ENCODE peak calls at places on chromosomes 1 and 21, in ten cellular contexts. X is lower lobe of right lung, S is brain microvascular endothelial cell, K is AG04449, O is testis, E is fibroblast of lung, L is upper lobe of right lung, P is GM23338, Z is body of pancreas, N is heart left ventricle. H is an unnamed sample.

GRCh38 chr1:234277161-234277868 is 95.9 kb upstream of the COA6 start:
- DNase-seq in X (no peak), S (no peak), K (no peak), O (no peak), E (no peak), L (no peak), P (no peak), Z (no peak), N (no peak), H (no peak)

GRCh38 chr21:34558166-34558565 is 46.2 kb upstream of the KCNE1 start:
- DNase-seq in X (no peak), S (no peak), K (no peak), O (no peak), E (no peak), L (no peak), P (no peak), Z (no peak), N (no peak), H (no peak)

GRCh38 chr1:156804026-156804425 is 12.6 kb downstream of the SH2D2A start:
- DNase-seq in X (no peak), S (no peak), K (no peak), O (no peak), E (no peak), L (no peak), P (no peak), Z (no peak), N (no peak), H (no peak)

GRCh38 chr1:14413809-14414208 is 184.7 kb upstream of the KAZN start:
- DNase-seq in X (no peak), S (no peak), K (peak; percentile 14), O (no peak), E (peak; percentile 16), L (no peak), P (no peak), Z (no peak), N (no peak), H (no peak)

GRCh38 chr21:28636988-28637691 is 355.5 kb downstream of the LTN1 start:
- DNase-seq in X (no peak), S (peak; percentile 93), K (peak; percentile 88), O (no peak), E (peak; percentile 79), L (no peak), P (no peak), Z (no peak), N (no peak), H (no peak)

GRCh38 chr1:164765993-164766720 is 207.2 kb downstream of the PBX1 start:
- DNase-seq in X (no peak), S (no peak), K (no peak), O (no peak), E (peak; percentile 61), L (no peak), P (no peak), Z (no peak), N (no peak), H (no peak)

GRCh38 chr1:2466834-2467554 is 9.1 kb upstream of the PLCH2 start:
- DNase-seq in X (no peak), S (no peak), K (no peak), O (no peak), E (no peak), L (no peak), P (peak; percentile 75), Z (no peak), N (no peak), H (peak; percentile 10)

GRCh38 chr1:234709473-234710279 is 99.7 kb upstream of the IRF2BP2 start:
- DNase-seq in X (peak; percentile 90), S (no peak), K (no peak), O (peak; percentile 11), E (no peak), L (peak; percentile 88), P (no peak), Z (no peak), N (peak; percentile 78), H (no peak)

GRCh38 chr1:20732071-20732587 is 374 bp downstream of the SH2D5 start:
- DNase-seq in X (no peak), S (peak; percentile 19), K (no peak), O (peak; percentile 54), E (peak; percentile 51), L (peak; percentile 78), P (peak; percentile 92), Z (peak; percentile 40), N (peak; percentile 60), H (no peak)

GRCh38 chr1:153616144-153616884 is at the start of gene S100A14:
- DNase-seq in X (peak; percentile 87), S (no peak), K (no peak), O (no peak), E (no peak), L (peak; percentile 92), P (no peak), Z (peak; percentile 72), N (peak; percentile 55), H (no peak)
- H3K4me3 ChIP-seq in X (peak within 1 kb of the TSS; percentile 29), S (no peak within 1 kb of the TSS), K (no peak within 1 kb of the TSS), O (no peak within 1 kb of the TSS), E (no peak within 1 kb of the TSS), L (peak within 1 kb of the TSS; percentile 37), P (no peak within 1 kb of the TSS), Z (no peak within 1 kb of the TSS), N (no peak within 1 kb of the TSS), H (no peak within 1 kb of the TSS)

GRCh38 chr1:168321945-168322344 is 41.3 kb downstream of the TBX19 start:
- DNase-seq in X (no peak), S (peak; percentile 11), K (no peak), O (no peak), E (peak; percentile 56), L (no peak), P (no peak), Z (no peak), N (no peak), H (no peak)
- TF ChIP-seq CTCF in X (no peak), S (peak; percentile 34), K (peak; percentile 9), O (no peak), E (peak; percentile 28), L (peak; percentile 15), P (peak; percentile 21), Z (peak; percentile 44), N (peak; percentile 14), H (no peak)

GRCh38 chr1:10459185-10459584 is 9.4 kb downstream of the CORT start:
- DNase-seq in X (no peak), S (peak; percentile 67), K (peak; percentile 45), O (no peak), E (peak; percentile 72), L (no peak), P (no peak), Z (peak; percentile 9), N (no peak), H (no peak)

GRCh38 chr1:10456079-10456478 is 6.2 kb downstream of the CORT start:
- DNase-seq in X (no peak), S (no peak), K (no peak), O (no peak), E (no peak), L (no peak), P (peak; percentile 45), Z (no peak), N (no peak), H (no peak)

GRCh38 chr1:10457910-10458309 is 8.1 kb downstream of the CORT start:
- DNase-seq in X (no peak), S (no peak), K (no peak), O (no peak), E (no peak), L (no peak), P (no peak), Z (no peak), N (no peak), H (no peak)

GRCh38 chr1:10451286-10451685 is 1.5 kb downstream of the CORT start:
- DNase-seq in X (no peak), S (peak; percentile 10), K (no peak), O (no peak), E (peak; percentile 27), L (no peak), P (peak; percentile 40), Z (no peak), N (no peak), H (no peak)

GRCh38 chr1:10456661-10457060 is 6.8 kb downstream of the CORT start:
- DNase-seq in X (no peak), S (no peak), K (no peak), O (no peak), E (no peak), L (no peak), P (no peak), Z (no peak), N (no peak), H (no peak)
- H3K4me3 ChIP-seq in X (no peak overlapping the region), S (no peak overlapping the region), K (no peak overlapping the region), O (no peak overlapping the region), E (no peak overlapping the region), L (no peak overlapping the region), P (no peak overlapping the region), Z (no peak overlapping the region), N (no peak overlapping the region), H (no peak overlapping the region)

DNA sequence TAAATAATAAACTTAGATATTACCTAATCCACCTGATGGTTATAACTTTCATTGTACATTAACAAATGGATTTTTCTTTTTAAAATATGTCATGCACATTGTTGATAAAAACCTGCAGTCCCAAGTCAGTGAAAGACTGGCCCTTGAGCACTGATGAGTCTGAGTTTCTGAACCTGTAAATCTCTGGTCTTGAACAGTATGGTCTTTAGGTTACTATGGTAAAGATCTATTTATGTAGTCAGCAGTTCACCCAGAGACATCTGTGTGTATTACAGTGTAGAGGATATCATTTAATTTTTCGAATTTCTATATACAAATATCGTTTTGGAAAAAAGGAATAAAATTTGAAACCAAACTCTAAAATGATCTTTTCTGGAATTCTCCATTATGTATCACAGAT is 30.4 kb upstream of the SCYL3 start:
- DNase-seq in X (no peak), S (no peak), K (no peak), O (no peak), E (no peak), L (no peak), P (no peak), Z (no peak), N (no peak), H (no peak)
- TF ChIP-seq CTCF in X (no peak), S (no peak), K (no peak), O (no peak), E (no peak), L (no peak), P (no peak), Z (no peak), N (no peak), H (no peak)

H was measured in CD8-positive, alpha-beta T cell.